ENCODE peak calls at places on chromosome 2, in seven cellular contexts. One of them, this sample, is unnamed.
A peak's percentile ranks its signal among the peaks of the same experiment; 100 is the strongest.

GRCh38 chr2:8225798-8226197 is 456.1 kb upstream of the ID2 start:
- DNase-seq in A549: no peak
- DNase-seq in Peyer's patch: no peak
- DNase-seq in prostate gland: no peak
- DNase-seq in right lobe of liver: no peak
- DNase-seq in adrenal gland: no peak
- DNase-seq in sigmoid colon: no peak
- DNase-seq in this sample: no peak

GRCh38 chr2:83784920-83785319 is 674.2 kb downstream of the SUCLG1 start:
- DNase-seq in right lobe of liver: no peak
- DNase-seq in sigmoid colon: no peak
- DNase-seq in adrenal gland: no peak
- DNase-seq in A549: no peak
- DNase-seq in Peyer's patch: no peak
- DNase-seq in prostate gland: no peak
- DNase-seq in this sample: no peak

GRCh38 chr2:69385443-69386151 is 1.4 kb downstream of the GFPT1 start:
- DNase-seq in sigmoid colon: no peak
- DNase-seq in Peyer's patch: no peak
- DNase-seq in prostate gland: no peak
- DNase-seq in A549: no peak
- DNase-seq in adrenal gland: no peak
- DNase-seq in right lobe of liver: no peak
- DNase-seq in this sample: no peak

GRCh38 chr2:120949027-120949956 is 213.6 kb downstream of the GLI2 start:
- DNase-seq in Peyer's patch: no peak
- DNase-seq in adrenal gland: no peak
- DNase-seq in sigmoid colon: no peak
- DNase-seq in right lobe of liver: no peak
- DNase-seq in prostate gland: no peak
- DNase-seq in A549: peak; percentile 33
- DNase-seq in this sample: no peak

GRCh38 chr2:21251216-21251971 is 127.6 kb downstream of the TDRD15 start:
- DNase-seq in adrenal gland: no peak
- DNase-seq in prostate gland: no peak
- DNase-seq in A549: no peak
- DNase-seq in right lobe of liver: no peak
- DNase-seq in sigmoid colon: no peak
- DNase-seq in Peyer's patch: no peak
- DNase-seq in this sample: no peak

GRCh38 chr2:238423561-238424312 is 3.0 kb upstream of the ASB1 start:
- DNase-seq in A549: no peak
- DNase-seq in Peyer's patch: no peak
- DNase-seq in sigmoid colon: no peak
- DNase-seq in right lobe of liver: no peak
- DNase-seq in adrenal gland: no peak
- DNase-seq in prostate gland: no peak
- DNase-seq in this sample: no peak

GRCh38 chr2:42392191-42392590 is 31.2 kb upstream of the COX7A2L start:
- DNase-seq in A549: no peak
- DNase-seq in sigmoid colon: no peak
- DNase-seq in right lobe of liver: no peak
- DNase-seq in Peyer's patch: no peak
- DNase-seq in adrenal gland: no peak
- DNase-seq in prostate gland: no peak
- DNase-seq in this sample: no peak

GRCh38 chr2:9071584-9072124 is 68.2 kb upstream of the MBOAT2 start:
- DNase-seq in Peyer's patch: no peak
- DNase-seq in A549: no peak
- DNase-seq in adrenal gland: no peak
- DNase-seq in right lobe of liver: no peak
- DNase-seq in sigmoid colon: no peak
- DNase-seq in prostate gland: no peak
- DNase-seq in this sample: no peak

GRCh38 chr2:109728809-109729208 is 65.3 kb upstream of the RGPD5 start:
- DNase-seq in right lobe of liver: no peak
- DNase-seq in prostate gland: peak; percentile 4
- DNase-seq in sigmoid colon: no peak
- DNase-seq in Peyer's patch: no peak
- DNase-seq in A549: no peak
- DNase-seq in adrenal gland: no peak
- DNase-seq in this sample: no peak

GRCh38 chr2:203675086-203675485 is 31.4 kb upstream of the CD28 start:
- DNase-seq in Peyer's patch: no peak
- DNase-seq in sigmoid colon: no peak
- DNase-seq in prostate gland: no peak
- DNase-seq in right lobe of liver: no peak
- DNase-seq in adrenal gland: no peak
- DNase-seq in A549: no peak
- DNase-seq in this sample: no peak

GRCh38 chr2:84881581-84882414 is 914 bp upstream of the TRABD2A start:
- DNase-seq in A549: peak; percentile 88
- DNase-seq in prostate gland: peak; percentile 65
- DNase-seq in Peyer's patch: peak; percentile 90
- DNase-seq in sigmoid colon: peak; percentile 81
- DNase-seq in right lobe of liver: peak; percentile 83
- DNase-seq in adrenal gland: peak; percentile 82
- DNase-seq in this sample: peak; percentile 48

GRCh38 chr2:7190587-7191320 is 273.5 kb downstream of the RNF144A start:
- DNase-seq in right lobe of liver: no peak
- DNase-seq in Peyer's patch: no peak
- DNase-seq in A549: no peak
- DNase-seq in adrenal gland: no peak
- DNase-seq in sigmoid colon: no peak
- DNase-seq in prostate gland: no peak
- DNase-seq in this sample: no peak

GRCh38 chr2:127569274-127570065 is 34.0 kb downstream of the MYO7B start:
- DNase-seq in prostate gland: no peak
- DNase-seq in right lobe of liver: peak; percentile 28
- DNase-seq in A549: no peak
- DNase-seq in adrenal gland: peak; percentile 81
- DNase-seq in sigmoid colon: peak; percentile 59
- DNase-seq in Peyer's patch: no peak
- DNase-seq in this sample: no peak

GRCh38 chr2:73156539-73157124 is 43.9 kb upstream of the RAB11FIP5 start:
- DNase-seq in sigmoid colon: peak; percentile 78
- DNase-seq in A549: peak; percentile 58
- DNase-seq in prostate gland: no peak
- DNase-seq in right lobe of liver: peak; percentile 59
- DNase-seq in adrenal gland: peak; percentile 76
- DNase-seq in Peyer's patch: no peak
- DNase-seq in this sample: peak; percentile 82

GRCh38 chr2:231682546-231683291 is 25.6 kb upstream of the PTMA start:
- DNase-seq in sigmoid colon: no peak
- DNase-seq in Peyer's patch: no peak
- DNase-seq in prostate gland: no peak
- DNase-seq in right lobe of liver: no peak
- DNase-seq in A549: no peak
- DNase-seq in adrenal gland: no peak
- DNase-seq in this sample: no peak

GRCh38 chr2:231679906-231680283 is 28.4 kb upstream of the PTMA start:
- DNase-seq in Peyer's patch: no peak
- DNase-seq in right lobe of liver: no peak
- DNase-seq in A549: no peak
- DNase-seq in adrenal gland: no peak
- DNase-seq in sigmoid colon: no peak
- DNase-seq in prostate gland: no peak
- DNase-seq in this sample: no peak

GRCh38 chr2:231679131-231679530 is 29.2 kb upstream of the PTMA start:
- DNase-seq in sigmoid colon: no peak
- DNase-seq in A549: no peak
- DNase-seq in adrenal gland: no peak
- DNase-seq in prostate gland: no peak
- DNase-seq in Peyer's patch: no peak
- DNase-seq in right lobe of liver: no peak
- DNase-seq in this sample: no peak

GRCh38 chr2:231680992-231681852 is 27.1 kb upstream of the PTMA start:
- DNase-seq in prostate gland: peak; percentile 70
- DNase-seq in adrenal gland: peak; percentile 89
- DNase-seq in Peyer's patch: peak; percentile 69
- DNase-seq in sigmoid colon: peak; percentile 95
- DNase-seq in right lobe of liver: peak; percentile 90
- DNase-seq in A549: peak; percentile 78
- DNase-seq in this sample: peak; percentile 96

GRCh38 chr2:231680284-231680991 is 27.9 kb upstream of the PTMA start:
- DNase-seq in right lobe of liver: peak; percentile 71
- DNase-seq in A549: no peak
- DNase-seq in Peyer's patch: no peak
- DNase-seq in sigmoid colon: no peak
- DNase-seq in prostate gland: peak; percentile 75
- DNase-seq in adrenal gland: peak; percentile 23
- DNase-seq in this sample: peak; percentile 61
- TF ChIP-seq POLR2A in right lobe of liver: no peak
- TF ChIP-seq POLR2A in A549: no peak
- TF ChIP-seq POLR2A in Peyer's patch: no peak
- TF ChIP-seq POLR2A in sigmoid colon: no peak
- TF ChIP-seq POLR2A in prostate gland: no peak
- TF ChIP-seq POLR2A in adrenal gland: no peak
- TF ChIP-seq POLR2A in this sample: no peak

DNA sequence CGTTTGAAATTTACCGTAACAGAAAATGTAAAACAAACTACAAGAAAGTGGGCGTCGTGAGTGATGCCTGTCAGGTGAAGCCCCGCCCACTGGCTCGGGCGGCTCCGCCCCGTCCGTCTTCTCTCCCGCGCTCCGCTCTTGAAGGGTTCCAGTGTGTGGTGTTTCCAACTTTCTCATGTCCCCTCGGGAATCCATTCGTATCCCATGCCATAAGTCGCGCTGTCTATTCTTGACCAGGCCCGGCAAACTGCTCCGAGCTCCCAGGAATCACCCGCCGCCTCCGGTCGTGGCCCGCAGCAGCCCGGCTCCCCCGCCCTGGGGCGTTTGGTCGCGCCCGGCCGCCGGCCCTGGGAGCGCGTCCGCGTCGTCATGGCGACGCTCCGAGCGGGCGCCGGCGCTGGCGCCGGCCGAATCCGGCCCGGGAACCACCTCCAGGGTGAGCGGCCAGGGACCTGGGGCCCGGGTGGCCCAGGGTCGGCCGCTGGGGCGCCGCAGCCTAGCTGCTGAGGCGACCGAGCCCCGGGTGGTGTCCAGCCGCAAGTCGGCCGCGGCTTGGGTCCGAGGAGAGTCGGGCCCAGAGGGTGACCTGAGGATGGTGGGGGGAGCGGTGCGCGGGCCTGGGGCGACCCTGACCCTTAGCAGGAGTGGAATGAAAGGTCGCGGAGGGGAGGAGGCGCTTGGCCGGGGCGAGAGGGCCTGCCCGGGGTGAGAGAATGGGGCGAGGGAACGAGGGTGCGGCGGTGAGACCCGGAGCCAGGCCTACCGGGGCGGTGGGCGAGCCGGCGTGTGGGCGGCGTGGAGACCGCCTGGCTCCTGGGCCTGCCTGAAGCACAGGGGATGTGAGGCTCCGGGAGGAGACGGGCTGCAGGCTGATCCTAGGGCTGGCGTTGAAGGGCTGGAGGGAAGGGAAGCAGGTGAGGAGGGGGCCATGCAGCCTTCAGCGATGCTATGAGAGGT is at the start of gene CFAP221:
- DNase-seq in A549: peak; percentile 53
- DNase-seq in right lobe of liver: peak; percentile 81
- DNase-seq in sigmoid colon: no peak
- DNase-seq in prostate gland: no peak
- DNase-seq in adrenal gland: peak; percentile 78
- DNase-seq in Peyer's patch: peak; percentile 18
- DNase-seq in this sample: peak; percentile 83
- TF ChIP-seq POLR2A in A549: no peak
- TF ChIP-seq POLR2A in right lobe of liver: peak; percentile 84
- TF ChIP-seq POLR2A in sigmoid colon: no peak
- TF ChIP-seq POLR2A in prostate gland: no peak
- TF ChIP-seq POLR2A in adrenal gland: no peak
- TF ChIP-seq POLR2A in Peyer's patch: no peak
- TF ChIP-seq POLR2A in this sample: peak; percentile 71

GRCh38 chr2:27664622-27665363 is 1.1 kb downstream of the SLC4A1AP start:
- DNase-seq in sigmoid colon: no peak
- DNase-seq in right lobe of liver: no peak
- DNase-seq in Peyer's patch: no peak
- DNase-seq in adrenal gland: no peak
- DNase-seq in prostate gland: no peak
- DNase-seq in A549: no peak
- DNase-seq in this sample: no peak

GRCh38 chr2:27663160-27663462 is 303 bp downstream of the SUPT7L start:
- DNase-seq in right lobe of liver: no peak
- DNase-seq in Peyer's patch: no peak
- DNase-seq in A549: no peak
- DNase-seq in sigmoid colon: no peak
- DNase-seq in adrenal gland: no peak
- DNase-seq in prostate gland: no peak
- DNase-seq in this sample: peak; percentile 77

GRCh38 chr2:27661371-27661770 is 2.0 kb downstream of the SUPT7L start:
- DNase-seq in A549: no peak
- DNase-seq in sigmoid colon: no peak
- DNase-seq in adrenal gland: no peak
- DNase-seq in right lobe of liver: no peak
- DNase-seq in Peyer's patch: no peak
- DNase-seq in prostate gland: no peak
- DNase-seq in this sample: no peak

GRCh38 chr2:27664245-27664574 is 521 bp downstream of the SLC4A1AP start:
- DNase-seq in prostate gland: no peak
- DNase-seq in adrenal gland: no peak
- DNase-seq in sigmoid colon: no peak
- DNase-seq in right lobe of liver: no peak
- DNase-seq in A549: no peak
- DNase-seq in Peyer's patch: no peak
- DNase-seq in this sample: no peak

DNA sequence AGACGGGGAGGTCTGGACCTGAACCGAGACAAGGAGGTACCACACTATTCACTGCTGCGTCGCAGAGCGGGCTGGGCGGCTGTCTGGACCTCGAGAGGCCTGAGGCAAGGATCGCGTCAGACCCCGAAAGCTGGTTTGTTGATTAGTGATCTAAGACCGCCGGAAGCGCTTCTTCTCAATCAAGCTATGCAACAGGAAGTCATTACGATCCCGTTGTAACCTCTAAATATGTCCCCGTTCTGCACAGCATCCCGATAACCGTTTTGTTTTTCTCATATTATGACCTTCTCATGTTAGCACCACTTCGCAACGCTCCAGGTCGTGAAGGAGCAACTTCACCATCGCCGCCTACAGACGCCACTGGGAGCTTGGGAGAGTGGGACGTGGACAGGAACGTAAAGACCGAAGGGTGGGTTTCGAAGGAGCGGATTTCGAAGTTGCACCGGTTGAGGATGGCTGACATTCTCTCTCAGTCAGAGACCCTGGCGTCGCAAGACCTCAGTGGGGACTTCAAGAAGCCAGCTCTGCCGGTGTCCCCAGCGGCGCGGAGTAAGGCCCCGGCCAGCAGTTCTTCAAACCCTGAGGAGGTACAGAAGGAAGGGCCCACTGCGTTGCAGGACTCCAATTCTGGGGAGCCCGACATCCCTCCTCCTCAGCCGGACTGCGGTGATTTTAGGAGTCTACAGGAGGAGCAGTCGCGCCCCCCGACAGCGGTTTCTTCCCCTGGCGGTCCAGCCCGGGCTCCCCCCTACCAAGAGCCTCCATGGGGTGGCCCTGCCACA is at the start of the genes SLC4A1AP and SUPT7L:
- DNase-seq in right lobe of liver: peak; percentile 70
- DNase-seq in adrenal gland: peak; percentile 80
- DNase-seq in prostate gland: peak; percentile 60
- DNase-seq in A549: peak; percentile 84
- DNase-seq in Peyer's patch: peak; percentile 66
- DNase-seq in sigmoid colon: peak; percentile 78
- DNase-seq in this sample: peak; percentile 51
- TF ChIP-seq POLR2A in right lobe of liver: peak; percentile 13
- TF ChIP-seq POLR2A in adrenal gland: peak; percentile 47
- TF ChIP-seq POLR2A in prostate gland: peak; percentile 20
- TF ChIP-seq POLR2A in A549: peak; percentile 68
- TF ChIP-seq POLR2A in Peyer's patch: no peak
- TF ChIP-seq POLR2A in sigmoid colon: no peak
- TF ChIP-seq POLR2A in this sample: no peak

GRCh38 chr2:111121873-111122630 is 1.3 kb downstream of the BCL2L11 start:
- DNase-seq in sigmoid colon: peak; percentile 92
- DNase-seq in A549: peak; percentile 77
- DNase-seq in right lobe of liver: peak; percentile 93
- DNase-seq in Peyer's patch: peak; percentile 81
- DNase-seq in prostate gland: peak; percentile 87
- DNase-seq in adrenal gland: peak; percentile 92
- DNase-seq in this sample: peak; percentile 99
- TF ChIP-seq POLR2A in sigmoid colon: peak; percentile 49
- TF ChIP-seq POLR2A in A549: peak; percentile 32
- TF ChIP-seq POLR2A in right lobe of liver: no peak
- TF ChIP-seq POLR2A in Peyer's patch: peak; percentile 79
- TF ChIP-seq POLR2A in prostate gland: peak; percentile 94
- TF ChIP-seq POLR2A in adrenal gland: peak; percentile 94
- TF ChIP-seq POLR2A in this sample: no peak

This sample was measured in upper lobe of left lung.